ENCODE peak calls at places on chromosome 1, in four cellular contexts. E, C, Q and D are unnamed samples.
A peak's percentile ranks its signal among the peaks of the same experiment; 100 is the strongest.

GRCh38 chr1:117367769-117368059 is 465 bp downstream of the MAN1A2 start:
- DNase-seq in E (no peak), C (peak; percentile 26), Q (no peak), D (no peak)

GRCh38 chr1:215719569-215719968 is 152.5 kb downstream of the KCTD3 start:
- DNase-seq in E (no peak), C (no peak), Q (no peak), D (no peak)

GRCh38 chr1:185260611-185261010 is 56.4 kb downstream of the IVNS1ABP start:
- DNase-seq in E (no peak), C (no peak), Q (no peak), D (no peak)

GRCh38 chr1:68229927-68230812 is 2.2 kb downstream of the WLS start:
- DNase-seq in E (no peak), C (peak; percentile 68), Q (peak; percentile 40), D (peak; percentile 52)

GRCh38 chr1:16122916-16123315 is 33.0 kb downstream of the EPHA2 start:
- DNase-seq in E (no peak), C (no peak), Q (peak; percentile 97), D (peak; percentile 93)

GRCh38 chr1:157948547-157949152 is 44.8 kb upstream of the KIRREL1 start:
- DNase-seq in E (peak; percentile 33), C (peak; percentile 85), Q (peak; percentile 35), D (peak; percentile 79)

GRCh38 chr1:36517415-36517814 is 34.7 kb upstream of the CSF3R start:
- DNase-seq in E (no peak), C (no peak), Q (no peak), D (no peak)

GRCh38 chr1:15923241-15923640 is 52.7 kb downstream of the ZBTB17 start:
- DNase-seq in E (no peak), C (no peak), Q (peak; percentile 85), D (no peak)

GRCh38 chr1:12149791-12150175 is 17.0 kb upstream of the TNFRSF1B start:
- DNase-seq in E (no peak), C (no peak), Q (no peak), D (no peak)
- H3K27ac ChIP-seq in E (peak overlapping the region; percentile 48), C (no peak overlapping the region), Q (no peak overlapping the region), D (no peak overlapping the region)

GRCh38 chr1:83029050-83029449 is 969.9 kb downstream of the TTLL7 start:
- DNase-seq in E (no peak), C (peak; percentile 30), Q (no peak), D (no peak)

GRCh38 chr1:83029916-83030315 is 969.0 kb downstream of the TTLL7 start:
- DNase-seq in E (no peak), C (no peak), Q (no peak), D (no peak)

GRCh38 chr1:83033682-83034081 is 965.2 kb downstream of the TTLL7 start:
- DNase-seq in E (no peak), C (no peak), Q (peak; percentile 46), D (peak; percentile 9)

DNA sequence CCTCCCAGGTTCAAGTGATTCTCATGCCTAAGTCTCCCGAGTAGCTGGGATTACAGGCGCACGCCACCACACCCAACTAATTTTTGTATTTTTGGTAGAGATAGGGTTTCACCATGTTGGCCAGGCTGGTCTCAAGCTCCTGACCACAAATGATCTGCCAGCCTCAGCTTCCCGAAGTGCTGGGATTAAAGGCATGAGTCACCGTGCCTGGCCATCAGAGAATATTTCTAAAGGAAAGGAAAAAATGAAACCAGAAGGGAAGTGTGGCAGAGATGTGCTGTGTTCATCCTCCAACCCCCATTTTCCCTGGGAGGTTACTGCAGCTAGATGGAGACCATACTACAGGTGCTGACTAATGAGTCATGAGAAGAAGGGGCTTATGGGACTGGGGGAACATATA is 964.1 kb downstream of the TTLL7 start:
- DNase-seq in E (no peak), C (no peak), Q (peak; percentile 4), D (no peak)
- H3K9me3 ChIP-seq in E (peaks cover 12% of the 10 kb centered on the region), C (no peaks in the 10 kb centered on the region), Q (no peaks in the 10 kb centered on the region), D (no peaks in the 10 kb centered on the region)

GRCh38 chr1:59497616-59498015 is 200.7 kb downstream of the FGGY start:
- DNase-seq in E (no peak), C (no peak), Q (no peak), D (no peak)
- H3K27ac ChIP-seq in E (no peak overlapping the region), C (no peak overlapping the region), Q (no peak overlapping the region), D (no peak overlapping the region)

DNA sequence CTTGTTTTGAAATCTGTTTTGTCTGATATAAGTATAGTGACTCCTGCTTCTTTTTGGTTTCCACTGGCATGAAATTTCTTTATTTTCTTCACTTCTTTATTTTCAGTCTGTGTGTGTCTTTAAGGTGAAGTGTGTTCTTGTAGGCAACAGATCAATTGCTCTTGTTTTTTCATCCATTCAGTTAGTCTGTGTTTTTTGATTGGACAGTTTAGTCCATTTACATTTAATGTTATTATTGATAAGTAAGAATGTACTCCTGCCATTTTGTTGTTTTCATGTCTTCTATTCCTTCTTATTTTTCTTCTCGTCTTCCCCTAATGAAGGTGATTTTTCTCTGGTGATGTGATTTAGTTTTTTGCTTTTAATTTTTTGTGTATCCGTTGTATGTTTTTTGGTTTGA is 487.7 kb upstream of the PBX1 start:
- DNase-seq in E (no peak), C (no peak), Q (no peak), D (no peak)
- H3K9me3 ChIP-seq in E (peaks cover 74% of the 10 kb centered on the region), C (peaks cover 19% of the 10 kb centered on the region), Q (no peaks in the 10 kb centered on the region), D (peaks cover 23% of the 10 kb centered on the region)

DNA sequence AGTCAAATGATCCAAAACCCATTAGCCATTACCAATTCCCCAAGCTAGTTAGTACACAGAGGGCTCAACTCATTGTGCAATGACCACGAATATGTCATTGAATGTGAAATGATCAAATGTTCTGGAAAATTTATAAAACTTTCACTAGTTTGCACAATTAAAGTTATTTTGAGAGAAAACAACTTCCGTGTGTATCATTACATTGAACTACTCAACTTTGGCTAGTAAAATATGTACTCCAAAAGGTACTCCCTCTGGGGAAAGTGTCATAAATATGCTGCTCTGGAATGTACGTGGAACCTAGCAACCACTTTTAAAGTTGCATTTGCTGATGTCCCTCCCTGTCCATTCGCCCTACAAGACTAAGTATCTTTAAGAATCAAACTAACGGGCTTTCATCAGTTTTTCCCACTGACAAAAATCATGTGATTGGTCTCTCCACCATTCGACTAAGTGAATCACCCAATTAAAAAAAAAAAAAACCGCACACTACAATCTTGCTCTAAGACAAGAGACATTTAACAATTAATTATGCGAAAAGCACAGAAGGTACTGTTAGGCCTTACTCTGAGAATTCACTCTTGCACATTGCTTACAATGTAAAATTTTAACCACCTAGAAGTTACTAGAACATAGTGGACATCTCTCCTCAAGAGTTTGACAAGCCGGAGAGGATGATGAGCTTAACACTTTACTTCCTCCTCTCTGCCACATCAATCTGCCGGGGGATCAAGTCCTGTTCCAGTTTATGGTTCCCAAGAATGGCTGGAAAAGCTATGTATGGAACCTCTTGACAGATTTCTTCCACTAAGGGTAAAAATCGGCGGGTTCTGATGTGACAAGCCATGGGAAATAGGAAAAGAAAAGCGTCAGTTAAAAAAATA is 1.1 kb downstream of the ACBD3 start:
- DNase-seq in E (no peak), C (no peak), Q (peak; percentile 33), D (no peak)
- H3K27ac ChIP-seq in E (peak overlapping the region; percentile 97), C (no peak overlapping the region), Q (peak overlapping the region; percentile 63), D (peak overlapping the region; percentile 82)

DNA sequence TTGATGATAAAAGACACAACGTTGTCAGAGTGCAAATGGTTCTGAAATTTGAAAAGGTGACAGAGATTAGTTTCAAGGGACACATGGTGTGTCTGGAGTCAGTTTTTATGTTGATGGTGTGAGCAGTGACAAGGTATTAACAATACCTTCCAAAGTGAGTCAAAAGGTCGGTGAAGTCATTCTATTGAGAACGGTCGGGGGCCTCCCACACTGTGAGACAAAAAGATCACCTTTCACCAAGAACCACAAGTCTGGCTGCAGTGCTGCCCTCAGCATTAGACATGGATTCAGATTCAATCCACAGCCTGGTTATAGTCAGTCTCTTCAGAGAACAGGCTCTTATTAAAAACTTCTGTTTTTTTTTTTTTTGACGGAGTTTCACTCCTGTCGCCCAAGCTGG is 26.5 kb downstream of the ZNF124 start:
- DNase-seq in E (no peak), C (no peak), Q (no peak), D (no peak)
- H3K9me3 ChIP-seq in E (peaks cover 99% of the 10 kb centered on the region), C (no peaks in the 10 kb centered on the region), Q (peaks cover 52% of the 10 kb centered on the region), D (peaks cover 89% of the 10 kb centered on the region)

DNA sequence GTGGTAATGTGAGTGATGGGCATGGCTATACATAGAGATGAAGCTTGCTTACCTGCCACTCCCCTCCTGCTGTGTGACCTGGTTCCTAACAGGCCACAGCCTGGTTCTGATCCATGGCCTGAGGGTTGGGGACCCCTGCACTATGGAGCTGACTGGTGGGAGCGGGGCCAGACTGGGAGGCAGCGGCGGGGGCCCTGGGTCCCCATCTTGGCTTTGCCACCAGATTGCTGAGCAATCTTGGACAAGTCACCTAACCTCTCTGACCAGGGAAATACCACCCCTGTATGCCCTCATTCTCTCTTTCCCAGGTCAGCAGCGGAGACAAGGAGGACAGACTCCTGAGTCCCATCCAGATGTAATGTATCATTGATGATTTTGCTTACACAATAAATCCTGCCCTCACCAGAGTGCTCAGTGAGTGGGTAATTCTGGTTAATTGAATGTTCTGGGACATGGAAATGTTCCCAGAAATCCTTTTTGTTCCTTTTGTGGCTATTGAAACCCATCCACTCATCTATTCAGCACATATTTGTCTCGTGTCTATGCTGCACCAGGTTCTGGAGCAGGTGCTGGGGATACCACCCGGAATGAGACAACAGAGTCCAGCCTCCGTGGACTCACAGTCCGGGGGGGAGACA is 4.1 kb upstream of the ARHGEF10L start:
- DNase-seq in E (no peak), C (no peak), Q (no peak), D (no peak)
- H3K27ac ChIP-seq in E (no peak overlapping the region), C (no peak overlapping the region), Q (no peak overlapping the region), D (no peak overlapping the region)